ENCODE peak calls at places on chromosome 3, in six cellular contexts. S is Panc1, Q is A549, Z is GM12878, C is GM23338, J is SK-N-SH. I is an unnamed sample.

GRCh38 chr3:70261283-70261682 is 51.2 kb downstream of the MDFIC2 start:
- DNase-seq in C (no peak), Z (no peak), Q (no peak), J (no peak), S (no peak), I (no peak)

GRCh38 chr3:63450634-63451363 is 172.7 kb downstream of the SYNPR start:
- DNase-seq in S (no peak), Q (no peak), Z (no peak), C (no peak), J (no peak), I (no peak)

GRCh38 chr3:120072867-120073525 is 21.3 kb downstream of the GSK3B start:
- DNase-seq in J (no peak), Z (no peak), S (no peak), Q (no peak), C (peak), I (no peak)

GRCh38 chr3:193418576-193419373 is 40.2 kb upstream of the ATP13A5 start:
- DNase-seq in J (no peak), S (no peak), Q (no peak), Z (no peak), C (no peak), I (no peak)

GRCh38 chr3:132787616-132788015 is 65.4 kb upstream of the NPHP3 start:
- DNase-seq in S (no peak), C (no peak), Q (no peak), J (no peak), Z (no peak), I (no peak)

GRCh38 chr3:31356941-31357340 is 175.8 kb upstream of the STT3B start:
- DNase-seq in S (no peak), C (peak), Z (no peak), J (no peak), Q (no peak), I (peak)

GRCh38 chr3:128383316-128384235 is 83.1 kb downstream of the DNAJB8 start:
- DNase-seq in S (peak), C (no peak), J (peak), Z (no peak), Q (peak), I (peak)

GRCh38 chr3:125146601-125147490 is 65.7 kb downstream of the SLC12A8 start:
- DNase-seq in C (no peak), Z (no peak), Q (no peak), J (no peak), S (no peak), I (peak)

GRCh38 chr3:72301779-72302178 is 516.8 kb upstream of the PROK2 start:
- DNase-seq in C (no peak), S (no peak), Q (no peak), J (no peak), Z (no peak), I (no peak)

GRCh38 chr3:24713516-24713915 is 218.9 kb upstream of the THRB start:
- DNase-seq in C (peak), Q (no peak), S (no peak), Z (no peak), J (no peak), I (no peak)

GRCh38 chr3:33238923-33239322 is 20.3 kb upstream of the SUSD5 start:
- DNase-seq in C (no peak), Q (no peak), Z (no peak), J (no peak), S (no peak), I (no peak)

GRCh38 chr3:63662500-63662899 is 10.0 kb downstream of the SNTN start:
- DNase-seq in Z (no peak), C (peak), S (no peak), Q (no peak), J (no peak), I (no peak)

GRCh38 chr3:57436195-57436761 is 107.9 kb downstream of the DNAH12 start:
- DNase-seq in C (no peak), J (no peak), Z (no peak), Q (no peak), S (no peak), I (no peak)

GRCh38 chr3:139718415-139718814 is 40.6 kb upstream of the NMNAT3 start:
- DNase-seq in J (peak), Q (peak), S (no peak), C (peak), Z (no peak), I (no peak)

GRCh38 chr3:25945366-25945765 is 155.5 kb downstream of the OXSM start:
- DNase-seq in Q (no peak), S (no peak), Z (no peak), C (no peak), J (no peak), I (no peak)

GRCh38 chr3:140143670-140144069 is 208.7 kb downstream of the CLSTN2 start:
- DNase-seq in S (no peak), Q (no peak), J (no peak), Z (no peak), C (no peak), I (no peak)

GRCh38 chr3:127157181-127157828 is 35.6 kb upstream of the PRR23E start:
- DNase-seq in Z (no peak), S (no peak), Q (no peak), J (no peak), C (no peak), I (no peak)

GRCh38 chr3:99523446-99523845 is 114.9 kb upstream of the COL8A1 start:
- DNase-seq in Z (no peak), S (no peak), Q (no peak), J (no peak), C (no peak), I (no peak)

GRCh38 chr3:134242649-134243637 is 7.7 kb downstream of the RYK start:
- DNase-seq in S (peak), C (peak), J (no peak), Q (no peak), Z (no peak), I (peak)

GRCh38 chr3:8607285-8608040 is 37.1 kb downstream of the SSUH2 start:
- DNase-seq in C (peak), Z (no peak), J (peak), S (no peak), Q (peak), I (no peak)

GRCh38 chr3:65936908-65937638 is 101.6 kb downstream of the MAGI1 start:
- DNase-seq in Q (no peak), C (no peak), S (no peak), Z (no peak), J (no peak), I (no peak)

GRCh38 chr3:9280477-9281219 is 31.2 kb upstream of the SRGAP3 start:
- DNase-seq in C (peak), J (peak), Z (no peak), Q (no peak), S (no peak), I (no peak)

GRCh38 chr3:9352917-9353823 is 9.7 kb upstream of the THUMPD3 start:
- DNase-seq in C (peak), S (peak), J (peak), Z (peak), Q (peak), I (peak)

GRCh38 chr3:195065864-195066185 is 205.1 kb downstream of the XXYLT1 start:
- DNase-seq in Z (no peak), S (no peak), Q (no peak), C (no peak), J (no peak), I (no peak)

GRCh38 chr3:193930247-193930646 is 205.7 kb upstream of the HES1 start:
- DNase-seq in Z (no peak), J (no peak), S (no peak), C (no peak), Q (no peak), I (no peak)

GRCh38 chr3:125478321-125478720 is 41.7 kb downstream of the SNX4 start:
- DNase-seq in S (no peak), Z (no peak), Q (no peak), J (no peak), C (no peak), I (no peak)

GRCh38 chr3:11377726-11378125 is 105.5 kb downstream of the ATG7 start:
- DNase-seq in Q (no peak), S (no peak), J (no peak), C (no peak), Z (no peak), I (no peak)

GRCh38 chr3:170132335-170132734 is 49.2 kb downstream of the PHC3 start:
- DNase-seq in S (no peak), Z (no peak), C (no peak), Q (no peak), J (no peak), I (no peak)

GRCh38 chr3:133448478-133449122 is 48.7 kb downstream of the BFSP2 start:
- DNase-seq in S (no peak), Q (no peak), J (no peak), C (no peak), Z (peak), I (no peak)

GRCh38 chr3:197730200-197730599 is 6.5 kb downstream of the RUBCN start:
- DNase-seq in S (no peak), C (peak), Q (no peak), J (no peak), Z (no peak), I (no peak)

GRCh38 chr3:170081079-170081741 is 43.4 kb downstream of the GPR160 start:
- DNase-seq in Q (no peak), J (no peak), Z (no peak), C (no peak), S (no peak), I (no peak)

GRCh38 chr3:159919873-159920272 is 68.8 kb upstream of the IL12A start:
- DNase-seq in Q (no peak), S (no peak), J (no peak), Z (no peak), C (no peak), I (no peak)

GRCh38 chr3:142489572-142490323 is 41.9 kb upstream of the XRN1 start:
- DNase-seq in Z (no peak), S (peak), Q (no peak), J (no peak), C (no peak), I (no peak)

GRCh38 chr3:127485396-127486170 is 105.0 kb downstream of the TPRA1 start:
- DNase-seq in S (no peak), Z (no peak), C (no peak), J (no peak), Q (no peak), I (no peak)

GRCh38 chr3:25940935-25941334 is 151.0 kb downstream of the OXSM start:
- DNase-seq in S (no peak), Q (no peak), J (no peak), C (no peak), Z (no peak), I (no peak)

GRCh38 chr3:184750684-184751083 is 38.8 kb upstream of the MAGEF1 start:
- DNase-seq in Q (no peak), J (no peak), C (no peak), Z (no peak), S (no peak), I (no peak)
- TF ChIP-seq REST in Q (no peak), J (no peak), C (no peak), Z (no peak), S (no peak), I (no peak)

DNA sequence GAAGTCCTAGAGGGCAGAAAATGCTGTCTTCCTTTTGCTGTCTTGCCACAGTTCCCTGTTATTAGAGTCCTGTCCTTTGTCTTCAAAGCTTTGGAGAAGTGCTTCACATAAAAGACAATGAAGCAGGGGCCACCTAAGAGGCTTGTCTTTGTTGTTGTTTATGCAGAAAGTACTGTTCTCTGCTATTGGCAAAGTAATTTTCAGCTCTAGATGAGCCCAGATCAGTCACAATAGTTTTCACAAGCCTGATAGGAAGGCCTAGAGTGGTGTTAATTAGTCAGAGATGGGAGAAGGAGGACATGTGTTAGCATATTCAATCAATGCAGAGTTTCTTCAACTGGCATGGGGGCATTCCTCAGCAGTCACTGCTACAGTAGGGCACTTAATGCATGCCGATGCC is 300.0 kb downstream of the PTPRG start:
- DNase-seq in Q (no peak), S (no peak), Z (no peak), C (no peak), J (no peak), I (no peak)
- TF ChIP-seq REST in Q (no peak), S (no peak), Z (no peak), C (no peak), J (no peak), I (no peak)

GRCh38 chr3:48891606-48892005 is 7.1 kb downstream of the SLC25A20 start:
- DNase-seq in Z (no peak), C (no peak), J (no peak), Q (no peak), S (no peak), I (no peak)
- TF ChIP-seq REST in Z (no peak), C (no peak), J (no peak), Q (no peak), S (no peak), I (no peak)

DNA sequence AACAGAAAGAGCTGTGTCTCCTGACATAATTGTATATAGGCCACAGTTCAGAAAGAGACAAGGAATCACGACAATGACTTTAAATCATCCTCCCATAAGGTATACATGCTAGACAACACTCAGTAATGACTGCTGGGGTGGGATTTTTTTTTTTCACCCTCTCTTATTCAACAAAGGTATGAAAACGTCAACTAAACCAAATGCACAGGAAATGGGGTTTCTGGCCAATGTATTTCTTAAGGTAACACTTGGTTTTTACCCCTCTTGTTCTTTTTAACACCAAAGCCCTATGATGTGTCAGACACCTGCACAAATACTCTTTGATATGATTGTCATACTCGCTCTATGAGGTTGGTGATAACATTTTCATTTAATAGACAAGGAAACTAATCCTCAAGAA is 78.3 kb downstream of the MCF2L2 start:
- DNase-seq in Q (no peak), S (no peak), C (no peak), Z (no peak), J (no peak), I (no peak)
- TF ChIP-seq REST in Q (no peak), S (no peak), C (no peak), Z (no peak), J (no peak), I (no peak)

I was measured in HL-60.